ENCODE peak calls at places on chromosomes 7 and 10, in six cellular contexts. J, K, Q, C, Z and T are unnamed samples.

GRCh38 chr10:59672150-59672875 is 37.3 kb downstream of the SLC16A9 start:
- DNase-seq in Q (no peak), K (no peak), C (no peak), Z (peak), J (no peak), T (no peak)

GRCh38 chr10:58513189-58514101 is 773 bp downstream of the BICC1 start:
- DNase-seq in C (no peak), K (peak), Z (no peak), Q (peak), J (peak), T (peak)

GRCh38 chr10:133388973-133389818 is 4.8 kb upstream of the MTG1 start:
- DNase-seq in K (no peak), Z (peak), C (peak), J (peak), Q (no peak), T (no peak)

GRCh38 chr7:44796034-44796503 is 412 bp upstream of the PPIA start:
- DNase-seq in J (no peak), Z (peak), K (peak), C (no peak), Q (no peak), T (no peak)

GRCh38 chr10:11297136-11297535 is 279.5 kb downstream of the CELF2 start:
- DNase-seq in J (no peak), K (no peak), C (no peak), Z (no peak), Q (no peak), T (no peak)

GRCh38 chr10:119025776-119026175 is 3.7 kb upstream of the NANOS1 start:
- DNase-seq in J (no peak), Q (no peak), Z (no peak), C (no peak), K (no peak), T (no peak)

GRCh38 chr10:99742240-99742639 is 10.2 kb downstream of the CUTC start:
- DNase-seq in C (no peak), Q (no peak), J (no peak), Z (no peak), K (no peak), T (no peak)

GRCh38 chr10:125159486-125159931 is 854 bp downstream of the CTBP2 start:
- DNase-seq in Z (no peak), K (peak), C (no peak), J (no peak), Q (peak), T (no peak)

GRCh38 chr10:79437111-79437814 is 8.2 kb downstream of the ZCCHC24 start:
- DNase-seq in K (no peak), J (no peak), Z (no peak), C (no peak), Q (no peak), T (no peak)

GRCh38 chr10:17038627-17039026 is 91.0 kb downstream of the CUBN start:
- DNase-seq in J (no peak), K (no peak), C (no peak), Z (no peak), Q (peak), T (no peak)

GRCh38 chr7:101817031-101817929 is at the start of gene CUX1:
- DNase-seq in C (peak), Z (peak), Q (peak), J (peak), K (peak), T (peak)

GRCh38 chr10:86756511-86757109 is at the start of gene BMPR1A:
- DNase-seq in Z (no peak), K (no peak), J (peak), Q (no peak), C (no peak), T (peak)

GRCh38 chr10:18455086-18455884 is 196.1 kb downstream of the NSUN6 start:
- DNase-seq in Z (no peak), J (no peak), Q (no peak), K (no peak), C (no peak), T (no peak)

GRCh38 chr7:140022582-140023211 is 40.1 kb downstream of the PARP12 start:
- DNase-seq in Q (no peak), J (no peak), Z (no peak), C (no peak), K (no peak), T (no peak)

GRCh38 chr10:31320179-31320597 is 1.2 kb downstream of the ZEB1 start:
- DNase-seq in J (peak), Q (peak), Z (peak), C (peak), K (peak), T (peak)

GRCh38 chr7:133253522-133253882 is 624 bp downstream of the EXOC4 start:
- DNase-seq in Q (no peak), Z (peak), J (no peak), K (peak), C (peak), T (no peak)

GRCh38 chr7:112234147-112234546 is 27.7 kb downstream of the ZNF277 start:
- DNase-seq in J (no peak), C (no peak), Z (no peak), K (no peak), Q (no peak), T (no peak)

GRCh38 chr10:84262190-84262956 is 17.5 kb downstream of the RGR start:
- DNase-seq in C (no peak), K (no peak), Q (no peak), Z (no peak), J (no peak), T (no peak)

GRCh38 chr7:50792342-50793114 is 9.8 kb upstream of the GRB10 start:
- DNase-seq in Z (no peak), K (peak), J (no peak), Q (peak), C (no peak), T (no peak)

GRCh38 chr10:16735626-16736025 is 81.6 kb downstream of the RSU1 start:
- DNase-seq in Q (no peak), J (no peak), K (no peak), C (no peak), Z (no peak), T (no peak)

GRCh38 chr7:101362334-101363195 is at the start of gene COL26A1:
- DNase-seq in Q (peak), K (peak), J (no peak), C (no peak), Z (no peak), T (peak)

GRCh38 chr7:38310601-38311057 is 37.2 kb upstream of the TARP start:
- DNase-seq in K (no peak), Q (no peak), J (no peak), C (no peak), Z (no peak), T (no peak)

GRCh38 chr10:100303724-100304319 is 17.3 kb upstream of the BLOC1S2 start:
- DNase-seq in Z (peak), K (no peak), C (no peak), J (peak), Q (no peak), T (no peak)

GRCh38 chr7:38052786-38053185 is 125.3 kb upstream of the STARD3NL start:
- DNase-seq in K (no peak), J (no peak), C (no peak), Q (no peak), Z (no peak), T (no peak)

GRCh38 chr10:103711351-103711994 is 143.9 kb downstream of the SH3PXD2A start:
- DNase-seq in J (no peak), Q (no peak), Z (no peak), C (no peak), K (no peak), T (no peak)

GRCh38 chr10:112815238-112816032 is 134.6 kb upstream of the TCF7L2 start:
- DNase-seq in Z (no peak), C (no peak), K (no peak), J (no peak), Q (no peak), T (no peak)

GRCh38 chr10:24962998-24963397 is 10.6 kb upstream of the PRTFDC1 start:
- DNase-seq in C (no peak), Q (no peak), K (no peak), Z (no peak), J (no peak), T (no peak)

GRCh38 chr10:52212062-52212461 is 102.0 kb upstream of the DKK1 start:
- DNase-seq in K (no peak), C (no peak), Q (no peak), Z (no peak), J (no peak), T (no peak)